ENCODE peak calls at places on chromosomes 16 and 17, in eight cellular contexts. Z is tibial nerve, N is A549, K is stomach, W is K562, G is sigmoid colon, U is H1, R is ovary. A is an unnamed sample.

GRCh38 chr17:64300566-64300965 is 37.5 kb upstream of the TEX2 start:
- DNase-seq in Z (no peak), N (no peak), K (no peak), W (no peak), G (no peak), U (no peak), R (no peak), A (no peak)

GRCh38 chr17:83193336-83194188 is 114.2 kb downstream of the METRNL start:
- DNase-seq in Z (peak), N (no peak), K (peak), W (no peak), G (peak), U (no peak), R (peak), A (no peak)

GRCh38 chr16:80614908-80615696 is 74.3 kb downstream of the DYNLRB2 start:
- DNase-seq in Z (no peak), N (peak), K (no peak), W (no peak), G (no peak), U (no peak), R (no peak), A (no peak)

GRCh38 chr17:9231449-9232154 is 210.3 kb downstream of the NTN1 start:
- DNase-seq in Z (no peak), N (no peak), K (no peak), W (no peak), G (no peak), U (no peak), R (no peak), A (no peak)

GRCh38 chr17:17236295-17237025 is 508 bp downstream of the FLCN start:
- DNase-seq in Z (no peak), N (peak), K (no peak), W (peak), G (no peak), U (no peak), R (no peak), A (no peak)

GRCh38 chr17:14101976-14102375 is 32.7 kb downstream of the COX10 start:
- DNase-seq in Z (no peak), N (no peak), K (no peak), W (no peak), G (no peak), U (no peak), R (no peak), A (no peak)

GRCh38 chr17:40451420-40451819 is 8.2 kb downstream of the IGFBP4 start:
- DNase-seq in Z (peak), N (no peak), K (no peak), W (no peak), G (peak), U (no peak), R (peak), A (no peak)

GRCh38 chr16:3734758-3735221 is 17.5 kb upstream of the TRAP1 start:
- DNase-seq in Z (no peak), N (no peak), K (no peak), W (no peak), G (peak), U (no peak), R (peak), A (no peak)

GRCh38 chr17:10025976-10026785 is 121.1 kb upstream of the RCVRN start:
- DNase-seq in Z (no peak), N (no peak), K (no peak), W (no peak), G (no peak), U (no peak), R (no peak), A (no peak)

GRCh38 chr17:20920813-20921199 is 122.0 kb downstream of the USP22 start:
- DNase-seq in Z (no peak), N (no peak), K (no peak), W (no peak), G (no peak), U (no peak), R (no peak), A (no peak)

GRCh38 chr17:29588561-29589411 is 662 bp downstream of the GIT1 start:
- DNase-seq in Z (no peak), N (peak), K (no peak), W (peak), G (no peak), U (no peak), R (peak), A (no peak)

GRCh38 chr17:82691714-82692113 is 6.8 kb downstream of the RAB40B start:
- DNase-seq in Z (no peak), N (no peak), K (no peak), W (no peak), G (no peak), U (no peak), R (no peak), A (no peak)

GRCh38 chr17:11948791-11949190 is 48.5 kb downstream of the ZNF18 start:
- DNase-seq in Z (no peak), N (no peak), K (no peak), W (no peak), G (no peak), U (no peak), R (peak), A (no peak)

GRCh38 chr17:43553501-43554018 is 7.4 kb upstream of the ETV4 start:
- DNase-seq in Z (no peak), N (no peak), K (no peak), W (no peak), G (no peak), U (no peak), R (no peak), A (no peak)

GRCh38 chr16:66569827-66570405 is 3.7 kb downstream of the CMTM1 start:
- DNase-seq in Z (no peak), N (peak), K (no peak), W (no peak), G (no peak), U (no peak), R (no peak), A (no peak)

GRCh38 chr17:73228748-73229236 is 32.9 kb downstream of the CPSF4L start:
- DNase-seq in Z (peak), N (peak), K (peak), W (peak), G (peak), U (no peak), R (peak), A (no peak)

GRCh38 chr17:62925267-62925836 is 40.7 kb upstream of the TANC2 start:
- DNase-seq in Z (no peak), N (no peak), K (no peak), W (no peak), G (no peak), U (no peak), R (no peak), A (no peak)

GRCh38 chr17:75587718-75588545 is at the start of gene MYO15B:
- DNase-seq in Z (no peak), N (no peak), K (peak), W (peak), G (peak), U (no peak), R (peak), A (no peak)

GRCh38 chr16:66223176-66223780 is 143.2 kb upstream of the CDH5 start:
- DNase-seq in Z (no peak), N (no peak), K (no peak), W (no peak), G (peak), U (no peak), R (no peak), A (no peak)

GRCh38 chr16:49594706-49595534 is 221.3 kb downstream of the C16orf78 start:
- DNase-seq in Z (no peak), N (no peak), K (peak), W (no peak), G (no peak), U (no peak), R (no peak), A (no peak)
- H3K4me3 ChIP-seq in Z (no peak), N (no peak), K (no peak), W (no peak), G (no peak), U (no peak), R (no peak), A (no peak)

DNA sequence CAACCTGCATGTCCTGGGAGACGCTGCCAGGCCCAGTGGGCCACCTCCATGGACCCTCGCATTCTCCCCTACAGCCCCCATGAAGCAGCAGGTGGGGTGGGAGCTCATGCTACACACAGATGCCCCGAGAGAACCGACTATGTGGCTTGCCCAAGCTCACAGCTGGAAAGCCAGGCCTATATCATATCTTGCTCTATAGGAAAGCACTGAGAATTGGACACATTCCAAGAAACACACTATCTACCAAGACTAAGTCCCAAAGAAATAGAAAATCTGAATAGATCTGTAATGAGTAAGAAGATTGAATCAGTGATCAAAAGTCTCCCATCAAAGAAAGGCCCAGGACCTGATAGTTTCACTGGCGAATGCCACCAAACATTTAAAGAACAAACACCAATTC is 7.3 kb upstream of the AATK start:
- DNase-seq in Z (no peak), N (no peak), K (no peak), W (no peak), G (no peak), U (no peak), R (no peak), A (no peak)
- TF ChIP-seq POLR2A in Z (no peak), N (no peak), K (no peak), W (no peak), G (no peak), U (no peak), R (no peak), A (no peak)

DNA sequence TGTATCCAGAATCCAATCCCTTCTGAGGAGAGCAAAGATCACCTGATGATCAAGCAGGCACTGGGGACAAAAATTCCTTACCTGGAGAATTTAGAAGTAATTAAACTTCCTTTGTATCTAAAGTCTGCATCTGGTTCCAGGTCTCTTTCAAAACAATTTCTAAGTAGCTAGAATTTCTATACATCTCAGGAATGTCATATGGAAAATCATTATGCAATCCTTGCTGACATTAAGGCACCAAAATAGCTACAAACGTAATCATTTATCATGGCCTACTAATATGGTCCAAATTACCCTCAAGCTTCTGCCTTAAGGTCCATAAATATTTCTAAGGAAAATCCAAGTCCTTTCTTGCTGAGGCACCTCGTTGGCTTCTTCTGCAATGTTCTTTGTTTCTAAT is 32.9 kb upstream of the YPEL2 start:
- DNase-seq in Z (no peak), N (no peak), K (no peak), W (no peak), G (no peak), U (no peak), R (no peak), A (no peak)
- TF ChIP-seq EP300 in Z (no peak), N (no peak), K (no peak), W (no peak), G (no peak), U (no peak), R (no peak), A (no peak)

GRCh38 chr16:74874912-74875311 is 100.3 kb upstream of the FA2H start:
- DNase-seq in Z (no peak), N (no peak), K (peak), W (no peak), G (no peak), U (no peak), R (no peak), A (no peak)

GRCh38 chr16:74871608-74872007 is 97.0 kb upstream of the FA2H start:
- DNase-seq in Z (no peak), N (no peak), K (no peak), W (no peak), G (no peak), U (peak), R (no peak), A (no peak)

GRCh38 chr16:74877706-74878105 is 103.1 kb upstream of the FA2H start:
- DNase-seq in Z (no peak), N (no peak), K (no peak), W (no peak), G (no peak), U (no peak), R (no peak), A (no peak)

GRCh38 chr16:74872302-74872701 is 97.7 kb upstream of the FA2H start:
- DNase-seq in Z (no peak), N (no peak), K (no peak), W (no peak), G (no peak), U (no peak), R (no peak), A (no peak)

DNA sequence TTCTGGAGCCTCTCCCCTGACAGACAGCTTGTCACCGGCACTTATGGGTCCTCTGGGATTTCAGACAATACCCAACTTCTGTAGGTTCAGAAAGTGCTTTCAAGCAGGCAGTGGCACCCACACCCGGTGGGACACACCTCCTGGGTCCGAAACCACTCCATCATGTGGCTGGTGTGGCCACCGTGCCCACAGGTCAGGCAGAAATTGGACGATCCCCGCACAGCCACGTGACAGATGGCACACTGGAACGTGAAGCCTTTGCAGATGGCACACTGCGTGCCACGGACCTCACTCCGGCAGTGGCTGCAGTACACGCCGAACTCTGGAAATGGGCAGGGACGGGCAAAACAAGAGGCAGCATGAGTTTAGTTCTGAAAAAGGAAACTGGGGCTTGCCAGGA is 99.5 kb upstream of the FA2H start:
- DNase-seq in Z (no peak), N (no peak), K (no peak), W (no peak), G (no peak), U (no peak), R (no peak), A (no peak)
- H3K4me3 ChIP-seq in Z (no peak), N (no peak), K (no peak), W (no peak), G (no peak), U (no peak), R (no peak), A (no peak)

DNA sequence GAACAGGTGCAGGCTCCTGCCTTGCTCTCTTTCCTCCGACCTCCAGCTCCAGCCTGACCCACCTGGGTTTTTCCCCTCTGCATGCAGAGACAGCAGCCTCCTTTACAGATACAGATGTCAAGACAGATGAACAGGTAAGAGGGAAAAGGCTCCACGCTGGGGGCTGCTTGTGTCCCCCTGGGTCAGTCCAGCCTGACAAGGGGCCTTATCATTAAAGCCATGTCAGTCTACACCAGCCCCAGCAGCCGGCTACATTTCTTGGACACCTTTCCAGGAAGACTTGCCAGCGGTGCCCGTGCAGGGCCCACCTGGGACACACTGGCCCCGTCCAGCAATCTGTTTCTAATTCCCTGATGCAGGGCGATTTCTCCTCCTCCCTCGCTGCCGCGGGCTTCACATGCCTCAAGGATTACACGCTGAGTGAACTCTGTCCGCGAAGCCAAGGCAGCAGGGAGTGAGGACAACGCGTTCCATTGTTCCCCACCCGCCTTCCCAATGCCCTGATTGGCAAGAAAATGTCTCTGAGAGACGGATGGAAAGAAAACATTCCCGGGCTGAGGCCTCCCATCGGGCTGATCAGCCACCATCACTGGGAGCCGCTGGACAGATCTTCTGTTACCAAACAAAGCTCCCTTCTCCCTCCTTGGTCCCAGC is 184.7 kb downstream of the C16orf95 start:
- DNase-seq in Z (peak), N (no peak), K (no peak), W (no peak), G (peak), U (no peak), R (no peak), A (no peak)
- TF ChIP-seq POLR2A in Z (no peak), N (no peak), K (no peak), W (no peak), G (no peak), U (no peak), R (no peak), A (no peak)

GRCh38 chr17:35121315-35121714 is at the start of gene FNDC8:
- DNase-seq in Z (no peak), N (no peak), K (no peak), W (no peak), G (no peak), U (no peak), R (no peak), A (no peak)

GRCh38 chr17:35119370-35120185 is at the start of gene RAD51D:
- DNase-seq in Z (peak), N (peak), K (peak), W (peak), G (peak), U (peak), R (peak), A (no peak)

GRCh38 chr17:35116845-35117244 is 2.8 kb downstream of the RAD51D start:
- DNase-seq in Z (no peak), N (no peak), K (no peak), W (no peak), G (no peak), U (no peak), R (no peak), A (no peak)

DNA sequence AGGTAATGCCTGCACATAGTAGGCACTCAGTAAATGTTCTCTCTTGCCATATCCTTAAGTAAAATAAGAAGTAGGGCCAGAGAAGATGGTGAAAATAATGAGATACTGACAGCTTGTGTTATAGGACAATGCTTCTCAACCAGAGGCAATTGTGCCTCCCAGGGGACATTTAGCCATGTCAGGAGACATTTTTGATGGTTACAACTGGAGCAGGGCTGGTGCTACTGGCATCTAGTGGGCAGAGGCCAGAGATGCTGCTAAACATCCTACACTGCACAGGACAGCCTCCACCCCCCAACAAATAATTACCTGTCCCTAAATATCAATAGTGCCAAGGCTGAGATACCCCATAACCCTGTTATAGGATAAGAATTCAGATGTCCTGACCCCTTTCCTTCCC is 1.7 kb downstream of the RAD51D start:
- DNase-seq in Z (no peak), N (no peak), K (no peak), W (no peak), G (no peak), U (no peak), R (no peak), A (no peak)
- TF ChIP-seq EP300 in Z (no peak), N (no peak), K (no peak), W (no peak), G (no peak), U (no peak), R (no peak), A (no peak)

GRCh38 chr16:55331648-55332185 is 7.7 kb downstream of the IRX6 start:
- DNase-seq in Z (no peak), N (no peak), K (no peak), W (no peak), G (no peak), U (no peak), R (no peak), A (peak)
- H3K4me3 ChIP-seq in Z (no peak), N (no peak), K (peak), W (no peak), G (no peak), U (peak), R (no peak), A (peak)

GRCh38 chr17:51258756-51259573 is 884 bp downstream of the MBTD1 start:
- DNase-seq in Z (no peak), N (peak), K (no peak), W (peak), G (peak), U (no peak), R (peak), A (no peak)
- TF ChIP-seq POLR2A in Z (no peak), N (no peak), K (no peak), W (no peak), G (no peak), U (no peak), R (no peak), A (no peak)

GRCh38 chr16:65122974-65123845 is 1.3 kb upstream of the CDH11 start:
- DNase-seq in Z (peak), N (no peak), K (peak), W (no peak), G (peak), U (no peak), R (peak), A (no peak)
- TF ChIP-seq EP300 in Z (peak), N (no peak), K (no peak), W (no peak), G (no peak), U (no peak), R (no peak), A (no peak)